ENCODE peak calls at places on chromosomes 5 and 9, in ten cellular contexts. Q is RPMI8226, N is activated T-cell treated with anti-CD3 and anti-CD28 coated beads for 1 hour, G is NCI-H1436, R is astrocyte, J is brain microvascular endothelial cell, B is left ventricle myocardium inferior, Z is ovary, I is HEK293T, T is breast epithelium. H is an unnamed sample.

GRCh38 chr9:36328798-36329411 is 70.7 kb upstream of the GNE start:
- DNase-seq in Q (peak), N (peak), G (peak), R (peak), J (peak), B (no peak), Z (no peak), I (peak), T (no peak), H (peak)

GRCh38 chr5:154481584-154482381 is 3.8 kb upstream of the HAND1 start:
- DNase-seq in Q (no peak), N (no peak), G (no peak), R (no peak), J (no peak), B (no peak), Z (no peak), I (no peak), T (no peak), H (no peak)

GRCh38 chr5:148653271-148653839 is 972 bp downstream of the HTR4 start:
- DNase-seq in Q (no peak), N (no peak), G (no peak), R (no peak), J (no peak), B (no peak), Z (no peak), I (no peak), T (no peak), H (no peak)

GRCh38 chr9:19104528-19105282 is 2.0 kb upstream of the HAUS6 start:
- DNase-seq in Q (no peak), N (no peak), G (no peak), R (no peak), J (no peak), B (no peak), Z (no peak), I (no peak), T (no peak), H (no peak)

GRCh38 chr5:56307714-56308346 is 74.7 kb upstream of the ANKRD55 start:
- DNase-seq in Q (no peak), N (no peak), G (no peak), R (no peak), J (no peak), B (no peak), Z (no peak), I (no peak), T (no peak), H (no peak)

GRCh38 chr9:76438841-76439588 is 20.0 kb upstream of the GCNT1 start:
- DNase-seq in Q (no peak), N (no peak), G (no peak), R (peak), J (no peak), B (no peak), Z (no peak), I (no peak), T (no peak), H (no peak)

GRCh38 chr9:93298498-93299417 is 114.8 kb downstream of the WNK2 start:
- DNase-seq in Q (no peak), N (no peak), G (no peak), R (no peak), J (no peak), B (no peak), Z (no peak), I (peak), T (no peak), H (no peak)

GRCh38 chr9:136122425-136123383 is 4.0 kb upstream of the TMEM250 start:
- DNase-seq in Q (peak), N (peak), G (peak), R (no peak), J (peak), B (peak), Z (peak), I (peak), T (peak), H (peak)

GRCh38 chr5:40679998-40680681 is 425 bp downstream of the PTGER4 start:
- DNase-seq in Q (no peak), N (no peak), G (no peak), R (no peak), J (no peak), B (peak), Z (no peak), I (no peak), T (no peak), H (peak)

GRCh38 chr5:61597684-61598083 is 265.6 kb downstream of the ZSWIM6 start:
- DNase-seq in Q (no peak), N (no peak), G (no peak), R (no peak), J (no peak), B (no peak), Z (no peak), I (no peak), T (no peak), H (no peak)

GRCh38 chr5:151319334-151319733 is 15.8 kb upstream of the SLC36A3 start:
- DNase-seq in Q (peak), N (no peak), G (no peak), R (no peak), J (peak), B (peak), Z (peak), I (peak), T (no peak), H (no peak)

GRCh38 chr5:3931976-3932375 is 336.3 kb downstream of the IRX1 start:
- DNase-seq in Q (no peak), N (no peak), G (no peak), R (no peak), J (no peak), B (no peak), Z (no peak), I (no peak), T (peak), H (no peak)

GRCh38 chr5:147565524-147565923 is 55.7 kb upstream of the DPYSL3 start:
- DNase-seq in Q (peak), N (no peak), G (no peak), R (peak), J (peak), B (no peak), Z (no peak), I (no peak), T (no peak), H (no peak)

GRCh38 chr5:36573441-36573840 is 33.0 kb upstream of the SLC1A3 start:
- DNase-seq in Q (no peak), N (no peak), G (no peak), R (peak), J (peak), B (no peak), Z (no peak), I (no peak), T (no peak), H (no peak)

GRCh38 chr9:129656795-129657390 is 8.6 kb upstream of the PRRX2 start:
- DNase-seq in Q (no peak), N (no peak), G (no peak), R (peak), J (peak), B (no peak), Z (no peak), I (no peak), T (no peak), H (no peak)

GRCh38 chr5:149014634-149015033 is 48.2 kb downstream of the SH3TC2 start:
- DNase-seq in Q (no peak), N (no peak), G (no peak), R (no peak), J (no peak), B (no peak), Z (no peak), I (no peak), T (no peak), H (no peak)

GRCh38 chr5:148967783-148968182 is 95.1 kb downstream of the SH3TC2 start:
- DNase-seq in Q (no peak), N (no peak), G (no peak), R (no peak), J (no peak), B (no peak), Z (no peak), I (no peak), T (no peak), H (no peak)

GRCh38 chr5:126868961-126869451 is 92.1 kb downstream of the LMNB1 start:
- DNase-seq in Q (no peak), N (no peak), G (no peak), R (peak), J (peak), B (no peak), Z (no peak), I (no peak), T (no peak), H (peak)

GRCh38 chr5:136155769-136156168 is 23.1 kb downstream of the SMAD5 start:
- DNase-seq in Q (no peak), N (no peak), G (no peak), R (peak), J (peak), B (no peak), Z (no peak), I (no peak), T (no peak), H (no peak)

GRCh38 chr9:136847065-136847826 is 2.0 kb upstream of the PHPT1 start:
- DNase-seq in Q (peak), N (no peak), G (no peak), R (peak), J (peak), B (peak), Z (no peak), I (peak), T (no peak), H (no peak)

GRCh38 chr9:133874061-133874638 is 118.0 kb downstream of the VAV2 start:
- DNase-seq in Q (no peak), N (no peak), G (no peak), R (peak), J (peak), B (no peak), Z (no peak), I (no peak), T (no peak), H (no peak)